ENCODE peak calls at places on chromosomes 1 and 21, in eight cellular contexts. T is colonic mucosa; Q is CD8-positive, alpha-beta memory T cell; D is mesendoderm; W is CD8-positive, alpha-beta T cell; G is foreskin fibroblast; A is fibroblast of mammary gland; X is aorta. L is an unnamed sample.
A peak's percentile ranks its signal among the peaks of the same experiment; 100 is the strongest.

GRCh38 chr1:112344754-112345423 is 51.1 kb upstream of the CTTNBP2NL start:
- DNase-seq in T (no peak), Q (peak; percentile 73), D (peak; percentile 33), W (no peak), G (no peak), A (no peak), X (no peak), L (peak; percentile 20)

GRCh38 chr1:81708239-81708638 is 92.5 kb upstream of the ADGRL2 start:
- DNase-seq in T (no peak), Q (no peak), D (no peak), W (no peak), G (no peak), A (no peak), X (no peak), L (no peak)

GRCh38 chr1:212981571-212982328 is 31.4 kb downstream of the VASH2 start:
- DNase-seq in T (no peak), Q (no peak), D (no peak), W (no peak), G (no peak), A (no peak), X (no peak), L (no peak)

GRCh38 chr1:178660484-178660883 is 64.6 kb upstream of the RALGPS2 start:
- DNase-seq in T (no peak), Q (no peak), D (no peak), W (no peak), G (no peak), A (no peak), X (no peak), L (no peak)

GRCh38 chr1:172761581-172762025 is 102.7 kb downstream of the FASLG start:
- DNase-seq in T (no peak), Q (no peak), D (peak; percentile 5), W (no peak), G (no peak), A (peak; percentile 58), X (no peak), L (peak; percentile 79)

GRCh38 chr1:223355699-223356098 is 8.3 kb downstream of the SUSD4 start:
- DNase-seq in T (no peak), Q (no peak), D (no peak), W (no peak), G (no peak), A (no peak), X (no peak), L (no peak)

GRCh38 chr1:84887261-84887934 is 5.6 kb downstream of the LPAR3 start:
- DNase-seq in T (no peak), Q (no peak), D (no peak), W (no peak), G (peak; percentile 81), A (peak; percentile 74), X (no peak), L (no peak)

GRCh38 chr1:67574221-67574620 is 110.8 kb upstream of the GADD45A start:
- DNase-seq in T (no peak), Q (no peak), D (no peak), W (no peak), G (no peak), A (no peak), X (no peak), L (no peak)

GRCh38 chr1:158586942-158587341 is 7.2 kb upstream of the OR10X1 start:
- DNase-seq in T (no peak), Q (no peak), D (no peak), W (no peak), G (no peak), A (no peak), X (no peak), L (no peak)

GRCh38 chr1:173479649-173480048 is 2.5 kb downstream of the PRDX6 start:
- DNase-seq in T (no peak), Q (no peak), D (no peak), W (no peak), G (no peak), A (peak; percentile 52), X (no peak), L (peak; percentile 43)

GRCh38 chr1:57424231-57425027 is 569 bp upstream of the DAB1 start:
- DNase-seq in T (no peak), Q (no peak), D (peak; percentile 91), W (no peak), G (peak; percentile 20), A (peak; percentile 29), X (no peak), L (peak; percentile 32)

GRCh38 chr1:119919241-119919640 is 22.9 kb upstream of the ADAM30 start:
- DNase-seq in T (no peak), Q (no peak), D (no peak), W (no peak), G (no peak), A (no peak), X (no peak), L (no peak)

GRCh38 chr1:22625262-22625925 is 11.0 kb upstream of the C1QA start:
- DNase-seq in T (no peak), Q (no peak), D (peak; percentile 58), W (no peak), G (no peak), A (no peak), X (no peak), L (peak; percentile 4)

GRCh38 chr1:201448981-201449380 is 20.0 kb downstream of the PHLDA3 start:
- DNase-seq in T (no peak), Q (no peak), D (peak; percentile 42), W (no peak), G (no peak), A (no peak), X (peak; percentile 32), L (no peak)

GRCh38 chr1:229203030-229203751 is 67.7 kb upstream of the RAB4A start:
- DNase-seq in T (no peak), Q (no peak), D (peak; percentile 100), W (no peak), G (no peak), A (peak; percentile 71), X (no peak), L (peak; percentile 63)

GRCh38 chr21:38476385-38476784 is 21.9 kb downstream of the ERG start:
- DNase-seq in T (no peak), Q (no peak), D (no peak), W (no peak), G (no peak), A (no peak), X (no peak), L (no peak)

GRCh38 chr1:212415107-212415841 is 588 bp upstream of the PACC1 start:
- DNase-seq in T (no peak), Q (peak; percentile 5), D (peak; percentile 46), W (no peak), G (no peak), A (no peak), X (no peak), L (no peak)

GRCh38 chr1:221961532-221962292 is 219.8 kb upstream of the DUSP10 start:
- DNase-seq in T (no peak), Q (no peak), D (peak; percentile 40), W (no peak), G (peak; percentile 69), A (peak; percentile 63), X (no peak), L (peak; percentile 83)

GRCh38 chr1:151596166-151596933 is 15.5 kb upstream of the SNX27 start:
- DNase-seq in T (no peak), Q (no peak), D (no peak), W (no peak), G (no peak), A (no peak), X (no peak), L (peak; percentile 77)

GRCh38 chr1:150106331-150106730 is 38.8 kb downstream of the VPS45 start:
- DNase-seq in T (no peak), Q (peak; percentile 47), D (no peak), W (no peak), G (no peak), A (no peak), X (no peak), L (no peak)

GRCh38 chr1:31798433-31799195 is 17.2 kb downstream of the SPOCD1 start:
- DNase-seq in T (no peak), Q (no peak), D (no peak), W (no peak), G (peak; percentile 94), A (peak; percentile 95), X (peak; percentile 73), L (peak; percentile 97)

GRCh38 chr1:19202396-19202795 is 7.7 kb downstream of the UBR4 start:
- DNase-seq in T (no peak), Q (peak; percentile 13), D (no peak), W (no peak), G (no peak), A (no peak), X (no peak), L (peak; percentile 23)
- H3K4me3 ChIP-seq in T (no peak overlapping the region), Q (no peak overlapping the region), D (no peak overlapping the region), W (no peak overlapping the region), G (no peak overlapping the region), A (no peak overlapping the region), X (no peak overlapping the region), L (no peak overlapping the region)

GRCh38 chr1:196608401-196609113 is at the start of gene KCNT2:
- DNase-seq in T (peak; percentile 42), Q (no peak), D (peak; percentile 99), W (no peak), G (peak; percentile 11), A (peak; percentile 34), X (peak; percentile 66), L (peak; percentile 71)
- H3K4me3 ChIP-seq in T (peak within 1 kb of the TSS; percentile 12), Q (no peak within 1 kb of the TSS), D (peak within 1 kb of the TSS; percentile 74), W (no peak within 1 kb of the TSS), G (peak within 1 kb of the TSS; percentile 92), A (peak within 1 kb of the TSS; percentile 64), X (peak within 1 kb of the TSS; percentile 41), L (peak within 1 kb of the TSS; percentile 37)

GRCh38 chr1:53061859-53062714 is at the start of gene PODN:
- DNase-seq in T (no peak), Q (no peak), D (no peak), W (no peak), G (no peak), A (no peak), X (peak; percentile 69), L (peak; percentile 40)

GRCh38 chr1:53065391-53065790 is 3.4 kb downstream of the PODN start:
- DNase-seq in T (no peak), Q (no peak), D (no peak), W (no peak), G (no peak), A (no peak), X (no peak), L (no peak)

GRCh38 chr1:53066433-53066832 is 4.4 kb downstream of the PODN start:
- DNase-seq in T (no peak), Q (no peak), D (no peak), W (no peak), G (no peak), A (no peak), X (no peak), L (no peak)

GRCh38 chr1:53062731-53063591 is 948 bp downstream of the PODN start:
- DNase-seq in T (no peak), Q (no peak), D (no peak), W (no peak), G (no peak), A (no peak), X (peak; percentile 39), L (no peak)

GRCh38 chr1:53063744-53064515 is 1.9 kb downstream of the PODN start:
- DNase-seq in T (no peak), Q (no peak), D (no peak), W (no peak), G (no peak), A (no peak), X (no peak), L (no peak)
- H3K4me3 ChIP-seq in T (no peak overlapping the region), Q (no peak overlapping the region), D (no peak overlapping the region), W (no peak overlapping the region), G (peak overlapping the region; percentile 68), A (no peak overlapping the region), X (no peak overlapping the region), L (no peak overlapping the region)

DNA sequence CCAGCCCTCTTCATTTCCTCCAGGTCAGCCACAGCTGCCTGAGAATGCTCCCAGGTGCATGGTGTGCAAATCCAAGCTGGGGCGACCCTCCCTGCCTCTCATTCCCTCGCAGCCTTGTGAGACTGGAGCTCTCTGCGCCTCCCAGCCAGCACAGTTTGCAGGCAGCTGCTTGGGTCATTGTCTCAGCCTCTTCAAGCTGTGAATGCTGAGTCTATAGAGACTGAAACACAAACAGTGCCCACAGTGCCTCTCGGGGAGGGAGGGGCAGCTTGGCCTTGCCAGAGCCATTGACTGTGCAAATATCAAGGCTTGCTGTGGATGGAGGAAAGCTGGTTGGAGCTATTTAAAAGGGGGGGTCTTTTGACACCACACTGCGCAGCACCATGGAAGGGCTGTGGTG is 10.6 kb downstream of the PLXNA2 start:
- DNase-seq in T (peak; percentile 70), Q (no peak), D (peak; percentile 87), W (no peak), G (no peak), A (no peak), X (no peak), L (no peak)
- H3K4me3 ChIP-seq in T (no peak overlapping the region), Q (no peak overlapping the region), D (no peak overlapping the region), W (no peak overlapping the region), G (no peak overlapping the region), A (no peak overlapping the region), X (no peak overlapping the region), L (no peak overlapping the region)